ENCODE peak calls at places on chromosomes 11 and 22, in five cellular contexts. J is gastrocnemius medialis, O is tibial nerve, D is retinal pigment epithelial cell, A is cardiac fibroblast. Q is an unnamed sample.

GRCh38 chr11:61254403-61255025 is 13.5 kb downstream of the PGA5 start:
- DNase-seq in J (peak), O (peak), D (peak), A (peak), Q (peak)

GRCh38 chr22:20758688-20759087 is 15.2 kb upstream of the SERPIND1 start:
- DNase-seq in J (no peak), O (no peak), D (no peak), A (no peak), Q (no peak)

GRCh38 chr22:42642801-42643631 is 2.6 kb upstream of the ATP5MGL start:
- DNase-seq in J (no peak), O (no peak), D (no peak), A (no peak), Q (no peak)

GRCh38 chr22:23365524-23365923 is 185.2 kb downstream of the BCR start:
- DNase-seq in J (no peak), O (no peak), D (no peak), A (no peak), Q (no peak)

GRCh38 chr11:98564233-98564632 is 456.5 kb upstream of the CNTN5 start:
- DNase-seq in J (no peak), O (no peak), D (no peak), A (no peak), Q (no peak)

GRCh38 chr11:111730031-111730430 is 36.2 kb downstream of the PPP2R1B start:
- DNase-seq in J (no peak), O (no peak), D (no peak), A (peak), Q (no peak)

GRCh38 chr22:34599567-34599966 is 466.4 kb upstream of the ISX start:
- DNase-seq in J (no peak), O (no peak), D (no peak), A (no peak), Q (no peak)

GRCh38 chr22:39296981-39297489 is 22.4 kb downstream of the RPL3 start:
- DNase-seq in J (no peak), O (no peak), D (no peak), A (peak), Q (no peak)

GRCh38 chr11:103354656-103355055 is 245.4 kb downstream of the DYNC2H1 start:
- DNase-seq in J (no peak), O (no peak), D (no peak), A (no peak), Q (no peak)

GRCh38 chr11:11968511-11969280 is 39.7 kb downstream of the DKK3 start:
- DNase-seq in J (no peak), O (no peak), D (no peak), A (no peak), Q (no peak)

GRCh38 chr22:35629406-35630234 is 12.5 kb upstream of the MB start:
- DNase-seq in J (no peak), O (peak), D (peak), A (peak), Q (peak)

GRCh38 chr22:28034760-28035401 is 115.8 kb upstream of the PITPNB start:
- DNase-seq in J (peak), O (peak), D (no peak), A (peak), Q (no peak)

GRCh38 chr11:14041040-14041439 is 78.5 kb downstream of the SPON1 start:
- DNase-seq in J (no peak), O (no peak), D (no peak), A (peak), Q (no peak)

GRCh38 chr22:24727218-24727851 is 47.2 kb downstream of the PIWIL3 start:
- DNase-seq in J (no peak), O (peak), D (peak), A (peak), Q (peak)

GRCh38 chr11:62614275-62614674 is 1.2 kb downstream of the ROM1 start:
- DNase-seq in J (no peak), O (no peak), D (no peak), A (no peak), Q (no peak)

GRCh38 chr22:46050916-46051614 is 74.1 kb upstream of the WNT7B start:
- DNase-seq in J (no peak), O (no peak), D (no peak), A (no peak), Q (no peak)

GRCh38 chr11:111359223-111360149 is 19.6 kb downstream of the POU2AF1 start:
- DNase-seq in J (no peak), O (no peak), D (no peak), A (no peak), Q (no peak)

GRCh38 chr11:114260077-114260476 is 36.1 kb upstream of the NNMT start:
- DNase-seq in J (no peak), O (no peak), D (no peak), A (no peak), Q (no peak)

GRCh38 chr11:76698321-76699043 is 27.9 kb upstream of the LRRC32 start:
- DNase-seq in J (no peak), O (no peak), D (no peak), A (no peak), Q (no peak)

GRCh38 chr11:13052130-13052541 is 43.0 kb downstream of the RASSF10 start:
- DNase-seq in J (no peak), O (no peak), D (no peak), A (no peak), Q (no peak)

GRCh38 chr11:93526058-93526633 is 17.0 kb downstream of the SMCO4 start:
- DNase-seq in J (no peak), O (no peak), D (no peak), A (no peak), Q (no peak)

GRCh38 chr11:46200537-46201281 is 76.8 kb upstream of the CREB3L1 start:
- DNase-seq in J (no peak), O (no peak), D (no peak), A (no peak), Q (no peak)

GRCh38 chr11:99376463-99376862 is 355.7 kb downstream of the CNTN5 start:
- DNase-seq in J (no peak), O (no peak), D (no peak), A (no peak), Q (no peak)

GRCh38 chr11:124961972-124962609 is 8.1 kb downstream of the CCDC15 start:
- DNase-seq in J (no peak), O (peak), D (peak), A (peak), Q (peak)

GRCh38 chr11:118892515-118892914 is 8.8 kb downstream of the CXCR5 start:
- DNase-seq in J (no peak), O (no peak), D (no peak), A (no peak), Q (no peak)

GRCh38 chr11:42709216-42709615 is 602.6 kb upstream of the API5 start:
- DNase-seq in J (no peak), O (no peak), D (no peak), A (no peak), Q (no peak)

GRCh38 chr22:19873960-19874306 is 19.3 kb upstream of the GNB1L start:
- DNase-seq in J (no peak), O (no peak), D (no peak), A (no peak), Q (no peak)

GRCh38 chr22:23117275-23117674 is 24.5 kb downstream of the RSPH14 start:
- DNase-seq in J (no peak), O (no peak), D (no peak), A (no peak), Q (no peak)

GRCh38 chr22:50713008-50713385 is 25.0 kb upstream of the ACR start:
- DNase-seq in J (no peak), O (no peak), D (no peak), A (no peak), Q (no peak)

GRCh38 chr11:120134931-120135228 is 3.0 kb downstream of the TRIM29 start:
- DNase-seq in J (no peak), O (no peak), D (no peak), A (no peak), Q (no peak)

GRCh38 chr11:65434057-65434666 is 11.6 kb downstream of the NEAT1 start:
- DNase-seq in J (no peak), O (no peak), D (no peak), A (peak), Q (no peak)
- H3K4me3 ChIP-seq in J (peak), O (no peak), D (peak), A (no peak), Q (peak)

GRCh38 chr11:66020618-66021357 is 5.5 kb downstream of the CATSPER1 start:
- DNase-seq in J (no peak), O (no peak), D (no peak), A (peak), Q (no peak)

GRCh38 chr11:66020212-66020611 is 6.1 kb downstream of the CATSPER1 start:
- DNase-seq in J (no peak), O (no peak), D (no peak), A (no peak), Q (no peak)

GRCh38 chr11:66022401-66023185 is 3.7 kb downstream of the CATSPER1 start:
- DNase-seq in J (peak), O (peak), D (no peak), A (peak), Q (no peak)

DNA sequence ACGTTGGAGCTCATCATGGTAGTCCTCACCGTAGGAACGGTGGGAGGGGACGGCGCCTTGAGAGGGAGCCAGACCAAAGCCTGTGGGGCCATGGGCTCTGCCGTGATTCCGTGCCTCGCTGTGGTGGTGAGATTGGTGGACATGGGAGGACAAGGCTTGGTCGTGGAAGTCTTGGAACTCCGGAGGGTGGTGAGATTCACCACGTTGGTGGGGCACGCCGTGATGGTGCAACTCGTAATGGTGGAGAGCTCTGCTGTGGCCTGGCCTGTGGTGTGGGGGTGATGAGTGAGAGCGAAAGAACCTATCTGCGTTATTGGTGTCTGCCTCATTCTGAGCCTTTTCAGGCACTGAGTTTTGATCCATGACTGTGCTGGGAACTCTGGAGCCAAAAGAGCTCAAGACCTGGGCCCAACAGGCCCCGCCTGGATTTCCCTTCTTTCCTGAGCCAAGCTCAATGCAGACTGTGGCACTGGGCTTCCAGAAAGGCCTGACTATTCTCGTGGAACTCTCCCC is at the start of gene CATSPER1:
- DNase-seq in J (no peak), O (no peak), D (no peak), A (no peak), Q (no peak)
- TF ChIP-seq CTCF in J (no peak), O (no peak), D (no peak), A (no peak), Q (no peak)

GRCh38 chr11:117584056-117584830 is 212.8 kb downstream of the DSCAML1 start:
- DNase-seq in J (no peak), O (no peak), D (no peak), A (no peak), Q (no peak)
- H3K4me3 ChIP-seq in J (no peak), O (no peak), D (no peak), A (no peak), Q (no peak)

GRCh38 chr11:87397250-87397649 is 359.5 kb downstream of the TMEM135 start:
- DNase-seq in J (no peak), O (no peak), D (no peak), A (no peak), Q (no peak)

GRCh38 chr11:87398913-87399312 is 361.2 kb downstream of the TMEM135 start:
- DNase-seq in J (peak), O (peak), D (no peak), A (no peak), Q (no peak)

GRCh38 chr11:87394924-87395323 is 357.2 kb downstream of the TMEM135 start:
- DNase-seq in J (no peak), O (no peak), D (no peak), A (no peak), Q (no peak)

GRCh38 chr11:87399341-87399740 is 361.6 kb downstream of the TMEM135 start:
- DNase-seq in J (no peak), O (no peak), D (no peak), A (no peak), Q (no peak)
- TF ChIP-seq CTCF in J (no peak), O (no peak), D (no peak), A (no peak), Q (no peak)

GRCh38 chr22:37485006-37485713 is 1.0 kb downstream of the MFNG start:
- DNase-seq in J (no peak), O (no peak), D (no peak), A (no peak), Q (no peak)
- H3K4me3 ChIP-seq in J (peak), O (peak), D (no peak), A (no peak), Q (no peak)

GRCh38 chr22:48968201-48968959 is 859.3 kb downstream of the BRD1 start:
- DNase-seq in J (no peak), O (no peak), D (no peak), A (no peak), Q (no peak)
- TF ChIP-seq CTCF in J (no peak), O (no peak), D (no peak), A (no peak), Q (peak)

Q was measured in astrocyte of the cerebellum.